ENCODE peak calls at places on chromosomes 2 and 18, in six cellular contexts. D, V, S, M, W and J are unnamed samples.

GRCh38 chr2:9984217-9984739 is 32.8 kb downstream of the GRHL1 start:
- DNase-seq in W (no peak), V (no peak), D (peak; percentile 11), M (peak; percentile 48), S (no peak), J (no peak)

GRCh38 chr2:216989335-216990129 is 129.7 kb upstream of the TNP1 start:
- DNase-seq in M (peak; percentile 50), D (peak; percentile 0), V (no peak), W (no peak), S (no peak), J (no peak)

GRCh38 chr18:57581301-57581934 is 5.1 kb downstream of the FECH start:
- DNase-seq in M (no peak), S (no peak), V (no peak), W (peak; percentile 14), D (no peak), J (no peak)

GRCh38 chr2:54704688-54705605 is 18.5 kb upstream of the EML6 start:
- DNase-seq in V (no peak), M (peak; percentile 77), D (peak; percentile 40), S (no peak), W (no peak), J (no peak)

GRCh38 chr18:46260016-46260878 is 156.1 kb downstream of the HAUS1 start:
- DNase-seq in D (peak; percentile 88), W (no peak), M (peak; percentile 85), V (no peak), S (no peak), J (no peak)

GRCh38 chr2:23620841-23621341 is 235.9 kb downstream of the KLHL29 start:
- DNase-seq in M (peak; percentile 55), S (peak; percentile 41), D (no peak), W (peak; percentile 73), V (peak; percentile 87), J (no peak)

GRCh38 chr2:235709969-235710879 is 216.4 kb downstream of the AGAP1 start:
- DNase-seq in M (no peak), W (no peak), V (peak; percentile 39), D (no peak), S (no peak), J (no peak)

GRCh38 chr2:194452504-194452903 is 1204.5 kb upstream of the SLC39A10 start:
- DNase-seq in M (no peak), S (no peak), V (no peak), W (no peak), D (no peak), J (no peak)

GRCh38 chr2:230067990-230068657 is 600 bp downstream of the SLC16A14 start:
- DNase-seq in W (peak; percentile 86), D (peak; percentile 34), M (peak; percentile 13), S (peak; percentile 79), V (peak; percentile 69), J (no peak)

GRCh38 chr2:163401481-163401880 is 334.3 kb downstream of the FIGN start:
- DNase-seq in S (no peak), W (no peak), D (peak; percentile 52), M (peak; percentile 13), V (no peak), J (peak; percentile 63)

GRCh38 chr18:14085770-14086458 is 46.3 kb downstream of the ZNF519 start:
- DNase-seq in M (no peak), D (no peak), S (no peak), V (no peak), W (no peak), J (no peak)

GRCh38 chr2:53018830-53019425 is 748.7 kb upstream of the CHAC2 start:
- DNase-seq in S (no peak), W (no peak), D (no peak), V (no peak), M (peak; percentile 34), J (no peak)

GRCh38 chr2:67572721-67573485 is 175.8 kb downstream of the ETAA1 start:
- DNase-seq in S (no peak), W (no peak), M (peak; percentile 22), D (peak; percentile 51), V (no peak), J (no peak)

GRCh38 chr2:236177604-236177966 is 9.4 kb upstream of the GBX2 start:
- DNase-seq in W (peak; percentile 73), D (no peak), M (peak; percentile 16), V (no peak), S (no peak), J (no peak)

GRCh38 chr2:3222636-3223035 is 155.0 kb downstream of the EIPR1 start:
- DNase-seq in W (no peak), V (no peak), S (no peak), D (no peak), M (no peak), J (no peak)

GRCh38 chr2:38075436-38076249 is at the start of gene CYP1B1:
- DNase-seq in V (peak; percentile 68), M (no peak), W (no peak), S (peak; percentile 48), D (peak; percentile 11), J (no peak)

GRCh38 chr2:46299365-46300263 is 2.4 kb downstream of the EPAS1 start:
- DNase-seq in V (peak; percentile 88), W (peak; percentile 87), D (peak; percentile 79), S (peak; percentile 75), M (peak; percentile 62), J (peak; percentile 88)

GRCh38 chr18:33697498-33697897 is 119.5 kb downstream of the ASXL3 start:
- DNase-seq in V (no peak), M (no peak), S (no peak), D (peak; percentile 2), W (no peak), J (no peak)

GRCh38 chr2:221314786-221315185 is 257.3 kb downstream of the EPHA4 start:
- DNase-seq in V (no peak), M (no peak), W (no peak), S (no peak), D (no peak), J (no peak)

GRCh38 chr2:175156534-175156933 is 11.5 kb downstream of the ATF2 start:
- DNase-seq in D (no peak), V (no peak), S (no peak), W (no peak), M (no peak), J (no peak)

GRCh38 chr18:6397931-6398566 is 16.7 kb downstream of the L3MBTL4 start:
- DNase-seq in V (no peak), D (no peak), M (no peak), S (no peak), W (no peak), J (no peak)

GRCh38 chr18:28657836-28658410 is 481.0 kb upstream of the CDH2 start:
- DNase-seq in S (no peak), M (no peak), W (no peak), V (no peak), D (peak; percentile 93), J (no peak)

GRCh38 chr2:146661494-146662096 is 1183.2 kb upstream of the ACVR2A start:
- DNase-seq in W (no peak), D (peak; percentile 13), S (no peak), V (no peak), M (peak; percentile 60), J (no peak)

GRCh38 chr2:170113168-170113567 is 64.8 kb upstream of the MYO3B start:
- DNase-seq in D (no peak), V (no peak), M (no peak), S (no peak), W (no peak), J (no peak)

GRCh38 chr2:217693363-217693762 is 309.4 kb downstream of the TNS1 start:
- DNase-seq in W (no peak), V (no peak), M (no peak), S (no peak), D (no peak), J (no peak)

DNA sequence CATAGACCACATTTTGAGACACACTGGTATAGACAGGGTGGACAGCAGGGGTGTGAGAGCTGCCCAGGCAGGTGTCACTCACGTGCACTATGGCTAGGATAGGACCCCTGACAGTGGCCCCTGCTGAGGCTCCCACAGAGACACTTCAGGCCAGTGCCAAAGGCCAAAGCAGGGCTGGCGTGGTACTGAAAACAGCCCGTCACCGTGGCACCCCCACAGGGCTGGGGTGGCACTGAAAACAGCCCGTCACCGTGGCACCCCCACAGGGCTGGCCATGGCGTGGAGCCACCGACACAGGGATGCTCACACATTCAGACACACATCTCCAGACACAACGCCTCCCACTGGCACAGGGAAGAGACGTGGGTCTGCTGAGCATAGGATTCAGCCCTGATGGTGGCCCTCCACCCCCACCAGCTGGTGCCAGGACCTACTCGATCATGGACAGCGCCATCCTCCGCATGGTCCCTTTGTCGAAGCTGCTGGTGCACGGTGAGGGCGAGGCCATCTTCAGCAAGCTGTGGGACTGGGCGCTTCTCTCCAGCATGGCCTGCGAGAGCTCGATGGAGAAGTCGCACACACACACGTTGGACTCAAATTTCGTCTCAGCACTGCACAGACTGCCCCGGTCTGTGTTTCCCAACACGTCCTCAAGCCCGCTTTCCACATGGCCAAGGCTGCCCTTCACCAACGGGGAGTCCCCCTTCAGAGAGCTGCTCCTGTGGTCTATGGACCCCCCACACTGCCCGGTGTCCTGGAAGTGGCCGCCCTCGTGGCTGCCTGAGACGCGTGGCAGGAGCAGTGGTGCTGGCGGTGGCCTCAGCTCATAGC is 34.1 kb downstream of the ANKMY1 start:
- DNase-seq in M (no peak), S (no peak), D (no peak), W (no peak), V (no peak), J (no peak)
- H3K9me3 ChIP-seq in M (peaks cover 19% of the 10 kb centered on the region), S (no peaks in the 10 kb centered on the region), D (peaks cover 16% of the 10 kb centered on the region), W (no peaks in the 10 kb centered on the region), V (no peaks in the 10 kb centered on the region), J (no peaks in the 10 kb centered on the region)

DNA sequence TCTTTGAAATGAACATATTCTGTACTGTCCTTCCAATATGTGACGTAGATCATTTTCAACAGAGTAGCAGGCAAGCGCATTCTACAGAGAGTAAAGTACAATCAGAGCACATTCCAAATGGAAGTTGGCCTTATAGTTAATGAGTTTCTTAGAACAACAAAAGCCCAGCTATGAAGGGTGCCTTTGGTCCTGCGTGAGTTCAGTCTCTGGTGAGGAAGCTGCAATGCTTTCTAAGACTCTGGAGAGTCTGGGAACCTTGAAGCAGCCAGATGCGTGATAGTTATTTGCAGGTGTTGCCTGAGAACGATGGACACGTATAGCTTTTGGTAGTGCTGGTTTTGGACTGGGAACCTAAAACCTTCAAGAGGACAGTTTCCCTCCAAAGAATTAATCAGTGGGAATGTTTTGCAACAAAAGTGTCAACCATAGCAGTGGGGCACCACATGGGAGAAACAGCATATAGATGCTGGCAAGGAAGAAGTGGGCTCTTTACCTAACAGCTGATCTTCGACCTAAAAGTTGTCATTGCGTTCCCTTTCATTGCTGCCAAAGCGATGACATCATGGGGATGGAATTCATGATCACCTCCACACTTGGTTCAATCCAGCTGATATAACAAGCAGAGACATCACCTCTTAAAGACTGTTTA is 9.3 kb upstream of the SNORC start:
- DNase-seq in D (peak; percentile 14), M (no peak), W (no peak), S (no peak), V (no peak), J (no peak)
- H3K4me1 ChIP-seq in D (no peaks in the 10 kb centered on the region), M (peaks cover 3% of the 10 kb centered on the region), W (peaks cover 7% of the 10 kb centered on the region), S (no peaks in the 10 kb centered on the region), V (no peaks in the 10 kb centered on the region), J (no peaks in the 10 kb centered on the region)

GRCh38 chr2:44515416-44515815 is 153.7 kb downstream of the CAMKMT start:
- DNase-seq in V (no peak), W (no peak), M (no peak), D (peak; percentile 10), S (no peak), J (no peak)
- H3K4me3 ChIP-seq in V (no peak overlapping the region), W (no peak overlapping the region), M (no peak overlapping the region), D (no peak overlapping the region), S (no peak overlapping the region), J (no peak overlapping the region)

DNA sequence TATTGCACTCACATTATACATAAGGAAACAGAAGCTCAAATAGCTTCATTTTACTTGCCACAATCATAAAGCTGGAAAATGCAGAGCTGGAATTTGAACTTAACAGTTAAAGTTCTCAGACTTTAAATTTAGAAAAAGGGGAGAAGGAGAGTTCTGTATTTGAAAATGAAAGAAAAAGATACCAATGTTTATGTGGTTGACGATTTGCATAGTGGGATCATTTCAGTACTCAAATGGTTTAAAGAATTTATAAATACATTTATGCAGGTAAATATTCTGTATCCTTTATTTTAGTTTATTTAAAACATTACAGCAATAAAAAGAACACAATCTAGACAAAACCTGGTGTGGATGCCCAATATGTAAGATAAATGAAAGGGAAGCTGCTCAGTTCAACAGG is 25.5 kb upstream of the STAT4 start:
- DNase-seq in M (no peak), W (no peak), V (no peak), D (no peak), S (no peak), J (no peak)
- H3K9me3 ChIP-seq in M (no peaks in the 10 kb centered on the region), W (no peaks in the 10 kb centered on the region), V (no peaks in the 10 kb centered on the region), D (no peaks in the 10 kb centered on the region), S (no peaks in the 10 kb centered on the region), J (no peaks in the 10 kb centered on the region)